ENCODE peak calls at places on chromosomes 3 and 15, in four cellular contexts. L is neural progenitor cell; W is stimulated activated CD8-positive, alpha-beta memory T cell treated with anti-CD3 and anti-CD28 coated beads, Interleukin-15, amount 100 ng/mL, for 24 hours; N is neuronal stem cell. I is an unnamed sample.

GRCh38 chr3:18369561-18370185 is 55.5 kb downstream of the SATB1 start:
- DNase-seq in W (no peak), N (no peak), L (no peak), I (no peak)

GRCh38 chr3:145620002-145620401 is 541.0 kb downstream of the PLOD2 start:
- DNase-seq in L (no peak), N (no peak), W (no peak), I (no peak)

GRCh38 chr3:181723064-181723463 is 11.3 kb downstream of the SOX2 start:
- DNase-seq in W (no peak), L (no peak), N (no peak), I (no peak)

GRCh38 chr15:63502137-63502801 is 2.1 kb upstream of the USP3 start:
- DNase-seq in N (no peak), L (no peak), W (no peak), I (no peak)

GRCh38 chr15:72784233-72784876 is 797 bp upstream of the ADPGK start:
- DNase-seq in L (peak), W (no peak), N (peak), I (peak)

GRCh38 chr3:150107429-150108175 is 136.9 kb upstream of the PFN2 start:
- DNase-seq in W (no peak), N (peak), L (peak), I (no peak)

GRCh38 chr3:161042023-161042501 is 63.1 kb downstream of the B3GALNT1 start:
- DNase-seq in N (no peak), L (no peak), W (no peak), I (no peak)

GRCh38 chr15:49062900-49063299 is 16.7 kb upstream of the SECISBP2L start:
- DNase-seq in L (no peak), N (no peak), W (no peak), I (no peak)

I was measured in ovary.